ENCODE peak calls at places on chromosomes 3 and 15, in nine cellular contexts. V, Y, U, Z, F, N, K, R and B are unnamed samples. For H3K4me1 and H3K36me3, the result is how much of the 10 kb centered on the place peaks cover.

GRCh38 chr3:70970952-70971351 is 612.6 kb downstream of the FOXP1 start:
- DNase-seq in N (no peak), Z (no peak), K (no peak), R (no peak), F (no peak), Y (no peak), V (no peak), U (no peak), B (no peak)

GRCh38 chr3:172034786-172035685 is 4.3 kb upstream of the FNDC3B start:
- DNase-seq in Y (no peak), N (no peak), U (no peak), Z (no peak), F (no peak), K (no peak), R (no peak), V (peak), B (peak)

GRCh38 chr3:129034650-129035049 is 25.9 kb upstream of the GP9 start:
- DNase-seq in R (no peak), N (no peak), Z (no peak), Y (no peak), U (no peak), K (no peak), F (no peak), V (peak), B (no peak)

GRCh38 chr3:28949580-28949979 is 331.3 kb upstream of the RBMS3 start:
- DNase-seq in N (no peak), K (no peak), R (no peak), U (no peak), F (no peak), Z (no peak), V (no peak), Y (no peak), B (no peak)

GRCh38 chr3:36729204-36730056 is 34.9 kb downstream of the DCLK3 start:
- DNase-seq in Z (no peak), U (peak), N (no peak), R (no peak), Y (no peak), K (no peak), F (no peak), V (peak), B (peak)

GRCh38 chr3:115323380-115323779 is 176.3 kb upstream of the ZBTB20 start:
- DNase-seq in Y (no peak), F (no peak), Z (no peak), R (no peak), N (no peak), U (no peak), V (no peak), K (no peak), B (no peak)

GRCh38 chr3:15102256-15102655 is 3.3 kb upstream of the RBSN start:
- DNase-seq in F (peak), Z (peak), N (no peak), R (peak), Y (no peak), K (no peak), U (peak), V (no peak), B (no peak)

GRCh38 chr3:113150253-113150652 is 61.1 kb upstream of the BOC start:
- DNase-seq in Z (no peak), V (no peak), K (no peak), N (no peak), F (no peak), R (no peak), U (no peak), Y (no peak), B (no peak)

GRCh38 chr3:12356996-12357395 is 68.1 kb downstream of the PPARG start:
- DNase-seq in R (no peak), Z (no peak), N (no peak), K (no peak), Y (no peak), U (no peak), V (no peak), F (no peak), B (no peak)

GRCh38 chr3:28109829-28110228 is 131.6 kb upstream of the CMC1 start:
- DNase-seq in F (no peak), R (no peak), N (no peak), Z (no peak), K (no peak), Y (no peak), V (no peak), U (no peak), B (no peak)

GRCh38 chr3:113070226-113071220 is 79.7 kb downstream of the GTPBP8 start:
- DNase-seq in N (no peak), K (no peak), Z (no peak), U (peak), Y (no peak), F (no peak), V (no peak), R (no peak), B (no peak)

GRCh38 chr3:29694783-29695182 is 413.9 kb downstream of the RBMS3 start:
- DNase-seq in R (no peak), V (no peak), Z (no peak), Y (no peak), U (peak), N (no peak), F (peak), K (no peak), B (no peak)

GRCh38 chr15:92463826-92464225 is 70.1 kb downstream of the ST8SIA2 start:
- DNase-seq in K (no peak), N (no peak), Z (no peak), U (peak), F (no peak), R (no peak), Y (no peak), V (no peak), B (no peak)

GRCh38 chr3:109188726-109189125 is 52.2 kb downstream of the C3orf85 start:
- DNase-seq in K (no peak), N (no peak), V (no peak), U (no peak), Y (no peak), R (no peak), Z (no peak), F (no peak), B (no peak)

GRCh38 chr3:126340596-126340942 is 16.6 kb downstream of the KLF15 start:
- DNase-seq in N (no peak), K (no peak), V (no peak), Z (peak), U (no peak), R (peak), F (no peak), Y (no peak), B (no peak)

GRCh38 chr3:50292924-50293801 is 934 bp upstream of the IFRD2 start:
- DNase-seq in N (no peak), R (no peak), Y (no peak), K (no peak), V (no peak), Z (no peak), U (no peak), F (no peak), B (no peak)

GRCh38 chr3:145716519-145716918 is 444.5 kb downstream of the PLOD2 start:
- DNase-seq in K (no peak), V (no peak), R (no peak), N (no peak), U (peak), F (no peak), Y (no peak), Z (no peak), B (no peak)

GRCh38 chr15:76470691-76471090 is 134.1 kb downstream of the ISL2 start:
- DNase-seq in R (no peak), K (no peak), U (peak), N (no peak), Z (no peak), V (no peak), Y (no peak), F (no peak), B (no peak)

GRCh38 chr3:16724487-16724886 is 119.3 kb upstream of the DAZL start:
- DNase-seq in V (no peak), F (no peak), Z (no peak), N (no peak), K (no peak), R (no peak), U (no peak), Y (no peak), B (no peak)

GRCh38 chr15:58243083-58243482 is 104.9 kb downstream of the AQP9 start:
- DNase-seq in N (no peak), V (no peak), R (no peak), Y (no peak), K (no peak), F (no peak), Z (no peak), U (no peak), B (no peak)

GRCh38 chr15:83340087-83340486 is 55.6 kb upstream of the BNC1 start:
- DNase-seq in F (no peak), K (no peak), U (no peak), R (no peak), Y (no peak), Z (no peak), N (no peak), V (no peak), B (no peak)

GRCh38 chr3:77467702-77468407 is 428.0 kb downstream of the ROBO2 start:
- DNase-seq in R (no peak), V (no peak), Z (peak), K (no peak), F (peak), Y (no peak), N (peak), U (no peak), B (no peak)

GRCh38 chr3:182979103-182979697 is 1.1 kb downstream of the DCUN1D1 start:
- DNase-seq in N (no peak), V (no peak), Z (no peak), Y (no peak), U (no peak), F (no peak), K (no peak), R (no peak), B (no peak)

GRCh38 chr3:73609655-73610054 is 15.1 kb downstream of the PDZRN3 start:
- DNase-seq in K (no peak), R (no peak), Z (no peak), F (no peak), N (no peak), V (no peak), Y (no peak), U (no peak), B (no peak)

GRCh38 chr3:114649331-114649730 is 355.5 kb downstream of the TIGIT start:
- DNase-seq in U (no peak), N (no peak), K (no peak), Y (no peak), F (no peak), R (no peak), Z (no peak), V (no peak), B (no peak)

GRCh38 chr3:155859859-155860258 is 5.6 kb upstream of the SLC33A1 start:
- DNase-seq in V (no peak), U (peak), Y (no peak), R (no peak), F (no peak), Z (no peak), K (no peak), N (no peak), B (no peak)

GRCh38 chr15:45439521-45439931 is 61.2 kb upstream of the GATM start:
- DNase-seq in F (no peak), V (no peak), U (no peak), Z (no peak), R (no peak), K (no peak), Y (no peak), N (no peak), B (no peak)

DNA sequence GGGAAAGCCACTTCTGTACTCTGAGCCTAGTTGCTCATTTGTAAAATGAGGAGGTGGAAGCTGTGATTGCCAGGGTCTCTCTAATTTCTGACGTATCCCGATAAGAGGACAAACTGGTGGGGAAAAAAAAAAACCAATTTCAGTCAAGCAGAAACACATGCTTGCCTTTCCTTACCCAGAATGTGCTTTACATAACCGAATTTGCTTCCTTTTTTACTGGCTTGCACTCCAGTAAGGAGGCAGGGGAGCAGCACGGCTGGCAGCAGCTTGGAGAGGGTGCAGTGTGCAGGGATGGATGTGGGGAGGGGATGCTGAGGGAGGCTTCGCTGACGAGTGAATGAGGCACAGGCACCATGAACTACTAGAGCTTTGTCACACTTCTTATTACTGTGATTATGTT is 186.9 kb upstream of the LPP start:
- DNase-seq in Z (no peak), U (no peak), K (no peak), Y (no peak), N (no peak), F (no peak), R (no peak), V (no peak), B (no peak)
- H3K4me1 ChIP-seq in Z (under half), U (under half), K (under half), Y (under half), N (under half), F (under half), R (under half), V (under half), B (under half)

DNA sequence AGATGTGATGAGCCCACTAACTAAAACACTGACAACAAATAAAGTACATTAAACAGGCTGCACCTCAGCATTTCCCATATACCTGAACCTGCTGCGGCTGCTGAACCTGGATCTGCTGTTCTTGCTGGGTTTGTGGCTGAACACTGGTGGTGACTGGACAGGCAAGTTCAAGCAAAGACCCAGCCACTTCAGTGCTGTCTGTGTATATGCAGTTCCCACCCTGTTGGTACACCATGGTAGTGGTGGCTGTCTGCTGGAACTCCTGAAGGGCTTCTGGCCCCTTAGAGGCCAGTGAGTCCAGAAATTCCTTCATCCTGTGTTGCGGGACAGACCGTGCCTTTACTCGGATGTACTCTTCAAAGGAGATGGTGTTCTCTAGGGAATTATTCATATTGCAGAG is 17.2 kb downstream of the QRICH1 start:
- DNase-seq in Z (no peak), R (no peak), V (no peak), U (no peak), Y (no peak), F (no peak), N (no peak), K (no peak), B (no peak)
- H3K36me3 ChIP-seq in Z (half or more), R (half or more), V (half or more), U (under half), Y (half or more), F (half or more), N (under half), K (under half), B (under half)

DNA sequence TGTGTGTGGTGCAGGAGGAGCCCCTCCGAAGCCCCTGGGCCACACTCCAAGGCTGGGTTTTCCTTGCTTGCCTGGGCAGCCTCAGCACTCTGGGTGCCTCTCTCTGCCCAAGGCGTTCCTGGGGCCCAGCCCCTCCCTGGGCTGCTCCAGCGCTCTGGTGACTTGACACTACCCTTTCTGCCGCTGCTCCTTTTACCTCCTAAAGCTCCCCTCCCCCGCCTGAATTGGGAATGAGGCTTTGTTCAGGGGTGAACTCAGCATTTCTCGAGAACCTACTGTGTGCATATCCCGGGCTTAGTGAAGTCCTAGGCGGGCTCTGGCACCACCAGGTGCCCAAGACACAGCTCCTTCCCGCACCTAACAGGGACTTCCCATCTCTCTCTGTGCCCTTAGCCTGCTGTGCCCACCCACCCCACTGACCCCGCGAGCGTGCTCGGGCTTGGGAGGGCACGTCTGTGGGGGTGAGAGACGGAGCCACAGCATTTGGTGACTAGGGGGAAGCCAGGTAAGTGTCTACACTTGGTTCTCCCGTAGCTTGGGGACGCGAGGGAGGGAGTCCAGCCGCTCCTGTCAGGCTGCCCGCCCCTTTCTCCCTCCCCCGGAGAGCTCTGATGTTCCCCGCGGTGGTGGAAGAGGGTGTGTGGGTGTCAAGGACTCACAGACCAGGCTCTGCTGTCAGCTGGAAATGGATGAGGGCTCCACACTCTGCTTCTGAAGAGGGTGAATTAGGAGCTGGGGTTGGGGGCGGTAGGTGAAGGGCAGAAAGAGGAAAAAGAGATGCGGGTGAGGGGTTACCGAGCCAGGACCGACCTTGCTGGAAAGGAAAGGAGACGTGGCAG is 1.1 kb upstream of the BAHD1 start:
- DNase-seq in V (peak), N (peak), Y (no peak), F (peak), K (peak), U (no peak), R (peak), Z (peak), B (peak)
- H3K27ac ChIP-seq in V (peak), N (peak), Y (peak), F (peak), K (peak), U (no peak), R (peak), Z (peak), B (peak)

GRCh38 chr3:157082305-157082981 is 77.5 kb downstream of the CCNL1 start:
- DNase-seq in R (no peak), F (no peak), V (no peak), U (peak), K (no peak), Z (no peak), N (no peak), Y (no peak), B (no peak)
- H3K4me1 ChIP-seq in R (under half), F (under half), V (under half), U (under half), K (under half), Z (under half), N (under half), Y (under half), B (under half)

GRCh38 chr15:63059075-63059474 is 16.5 kb downstream of the TPM1 start:
- DNase-seq in V (no peak), Y (no peak), U (no peak), Z (no peak), N (no peak), K (no peak), F (no peak), R (no peak), B (no peak)
- H3K36me3 ChIP-seq in V (half or more), Y (half or more), U (under half), Z (half or more), N (under half), K (under half), F (half or more), R (half or more), B (under half)

DNA sequence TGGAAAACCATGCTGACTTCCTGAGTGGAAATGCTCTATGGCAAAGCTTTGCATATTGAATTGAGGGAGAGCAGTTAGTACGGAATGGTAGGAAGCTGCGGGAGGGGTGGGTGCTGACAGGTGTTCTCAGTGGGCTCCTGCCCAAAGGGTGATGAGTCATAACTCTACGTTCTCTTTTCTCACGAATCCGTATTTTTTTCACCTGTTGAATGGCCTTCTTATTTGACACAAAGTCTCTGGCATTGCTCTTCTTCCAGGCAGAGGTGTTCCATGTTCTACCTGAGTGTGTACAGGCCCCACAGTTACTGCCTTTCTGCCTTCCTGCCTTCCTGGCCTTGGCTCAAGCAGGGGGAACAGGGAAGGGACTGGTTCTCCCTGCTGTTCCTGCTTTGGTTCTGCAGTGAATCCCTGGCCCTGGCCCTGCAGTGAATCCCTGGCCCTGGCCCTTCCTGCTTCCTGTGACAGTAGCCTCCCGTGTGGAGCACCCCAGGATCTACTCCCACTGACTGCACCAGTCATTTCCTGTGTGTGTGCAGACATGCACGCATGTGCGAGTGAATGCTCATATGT is 31.9 kb downstream of the TRAK1 start:
- DNase-seq in N (no peak), K (no peak), R (no peak), Y (no peak), Z (no peak), U (no peak), F (no peak), V (no peak), B (no peak)
- H3K27ac ChIP-seq in N (no peak), K (no peak), R (peak), Y (peak), Z (no peak), U (no peak), F (no peak), V (no peak), B (no peak)

GRCh38 chr15:73923488-73924164 is 2.6 kb upstream of the LOXL1 start:
- DNase-seq in V (no peak), N (no peak), Z (no peak), U (no peak), K (no peak), Y (no peak), F (no peak), R (no peak), B (no peak)
- H3K4me1 ChIP-seq in V (under half), N (under half), Z (under half), U (half or more), K (under half), Y (half or more), F (under half), R (under half), B (half or more)

GRCh38 chr15:69439623-69440022 is 13.0 kb upstream of the RPLP1 start:
- DNase-seq in Z (no peak), U (no peak), N (no peak), K (no peak), R (no peak), V (no peak), F (no peak), Y (no peak), B (no peak)
- H3K36me3 ChIP-seq in Z (under half), U (under half), N (under half), K (under half), R (under half), V (half or more), F (under half), Y (under half), B (under half)

DNA sequence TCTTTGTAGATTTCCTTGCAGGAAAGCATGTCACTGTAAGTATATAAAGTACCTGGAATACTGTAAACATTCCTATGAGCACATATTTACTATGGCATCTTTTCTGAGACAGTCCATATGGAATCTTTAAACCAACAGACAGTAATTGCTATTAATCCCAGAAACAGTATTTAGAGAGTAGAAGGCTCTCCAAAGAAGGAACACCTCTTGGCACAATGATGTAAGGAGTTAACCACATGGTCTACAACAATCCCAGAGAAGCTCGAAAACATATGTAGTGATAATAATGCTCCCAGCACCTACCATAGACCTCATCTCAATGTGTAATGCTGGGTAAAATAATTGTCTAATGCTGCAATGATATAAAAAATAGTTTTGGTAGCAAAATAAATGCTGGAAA is 95.8 kb upstream of the IL12A start:
- DNase-seq in F (no peak), N (no peak), U (no peak), Z (no peak), V (no peak), R (no peak), K (no peak), Y (no peak), B (no peak)
- H3K27ac ChIP-seq in F (no peak), N (no peak), U (no peak), Z (no peak), V (no peak), R (no peak), K (no peak), Y (no peak), B (no peak)

GRCh38 chr15:81299630-81300273 is 24.2 kb downstream of the STARD5 start:
- DNase-seq in F (no peak), Y (no peak), R (no peak), V (no peak), Z (no peak), N (no peak), K (no peak), U (no peak), B (no peak)
- H3K4me1 ChIP-seq in F (under half), Y (under half), R (half or more), V (under half), Z (under half), N (under half), K (half or more), U (under half), B (half or more)